ENCODE peak calls at places on chromosome 19, in six cellular contexts. H is IMR-90, W is mesenchymal stem cell, I is trophoblast cell, L is neuronal stem cell, R is H1. T is an unnamed sample.

GRCh38 chr19:47110521-47111080 is 3.0 kb downstream of the ZC3H4 start:
- DNase-seq in L (no peak), R (no peak), W (no peak), I (no peak), H (no peak), T (no peak)

GRCh38 chr19:33678796-33679195 is 57.0 kb downstream of the CHST8 start:
- DNase-seq in I (no peak), W (no peak), H (no peak), R (no peak), L (no peak), T (no peak)

GRCh38 chr19:17803264-17803896 is 8.4 kb downstream of the B3GNT3 start:
- DNase-seq in I (no peak), R (no peak), L (no peak), H (no peak), W (no peak), T (no peak)

GRCh38 chr19:4197228-4197624 is 14.7 kb downstream of the ANKRD24 start:
- DNase-seq in H (no peak), R (no peak), W (no peak), I (no peak), L (no peak), T (no peak)

GRCh38 chr19:39128511-39129079 is 3.0 kb downstream of the PAK4 start:
- DNase-seq in L (no peak), I (peak; percentile 72), W (no peak), H (no peak), R (no peak), T (no peak)

GRCh38 chr19:38653028-38653571 is 5.7 kb downstream of the ACTN4 start:
- DNase-seq in L (no peak), H (peak; percentile 51), W (peak; percentile 78), I (no peak), R (no peak), T (no peak)

GRCh38 chr19:55694241-55694655 is 19.2 kb downstream of the EPN1 start:
- DNase-seq in W (no peak), R (no peak), I (no peak), H (no peak), L (no peak), T (no peak)

GRCh38 chr19:33557720-33558119 is 36.1 kb upstream of the PEPD start:
- DNase-seq in L (no peak), W (no peak), R (no peak), H (no peak), I (no peak), T (no peak)

GRCh38 chr19:42389899-42390298 is at the start of gene CNFN:
- DNase-seq in R (no peak), I (no peak), W (no peak), H (no peak), L (no peak), T (no peak)

GRCh38 chr19:32197896-32198882 is 147.2 kb upstream of the ZNF507 start:
- DNase-seq in L (no peak), H (no peak), R (no peak), W (no peak), I (no peak), T (no peak)

GRCh38 chr19:932647-933552 is 7.1 kb downstream of the ARID3A start:
- DNase-seq in I (peak; percentile 99), W (peak; percentile 95), H (peak; percentile 94), L (no peak), R (no peak), T (peak; percentile 76)

GRCh38 chr19:1017115-1017905 is 3.6 kb downstream of the TMEM259 start:
- DNase-seq in H (no peak), L (no peak), I (no peak), W (no peak), R (no peak), T (no peak)

GRCh38 chr19:21612403-21612872 is 107.0 kb downstream of the ZNF429 start:
- DNase-seq in W (no peak), I (no peak), L (no peak), R (no peak), H (no peak), T (no peak)

DNA sequence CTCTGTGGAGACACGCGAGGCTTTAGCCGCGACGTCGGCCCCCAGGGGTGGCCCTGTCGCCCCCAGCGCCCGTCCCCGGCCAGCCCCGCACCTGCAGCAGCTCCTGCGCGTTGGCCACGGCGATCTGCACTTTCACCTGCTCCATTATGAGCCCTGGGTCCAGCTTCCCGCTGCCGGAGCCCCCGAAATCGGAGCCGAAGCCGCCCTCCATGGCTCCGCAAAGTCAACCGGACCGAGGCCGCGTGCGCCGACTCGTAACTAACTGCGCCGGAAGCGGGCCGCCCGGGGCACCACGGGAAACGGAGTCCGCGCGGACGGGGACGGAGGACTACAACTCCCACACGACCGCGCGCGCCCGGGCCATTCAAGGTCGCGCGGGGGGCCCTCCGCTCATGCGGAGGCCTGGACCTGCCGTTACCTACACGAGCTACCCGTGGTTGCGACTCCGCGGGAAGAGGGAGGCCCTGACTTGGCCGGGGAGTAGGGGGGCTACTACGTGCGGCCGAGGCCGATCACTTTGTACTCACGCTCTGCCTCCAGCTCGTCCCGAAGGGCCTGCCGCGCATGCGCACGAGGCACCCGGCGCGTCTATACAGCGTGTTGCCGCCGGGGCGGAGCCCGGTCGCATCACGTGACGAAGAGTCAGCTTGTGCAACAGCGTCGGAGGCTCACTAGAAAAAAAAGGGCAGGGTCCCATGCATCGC is at the start of gene TIMM13:
- DNase-seq in L (peak; percentile 98), I (peak; percentile 96), R (peak; percentile 95), W (peak; percentile 97), H (peak; percentile 95), T (peak; percentile 98)
- H2BK120ac ChIP-seq in L (no peak within 1 kb of the TSS), I (peak within 1 kb of the TSS; percentile 93), R (peak within 1 kb of the TSS; percentile 33), W (peak within 1 kb of the TSS; percentile 99), H (peak within 1 kb of the TSS; percentile 96), T (peak within 1 kb of the TSS; percentile 83)

GRCh38 chr19:53192771-53193533 is at the start of gene ZNF665:
- DNase-seq in L (peak; percentile 56), W (peak; percentile 81), I (peak; percentile 81), R (no peak), H (peak; percentile 82), T (peak; percentile 92)
- H3K23ac ChIP-seq in L (peak within 1 kb of the TSS; percentile 20), W (no peak within 1 kb of the TSS), I (no peak within 1 kb of the TSS), R (no peak within 1 kb of the TSS), H (peak within 1 kb of the TSS; percentile 24), T (no peak within 1 kb of the TSS)

DNA sequence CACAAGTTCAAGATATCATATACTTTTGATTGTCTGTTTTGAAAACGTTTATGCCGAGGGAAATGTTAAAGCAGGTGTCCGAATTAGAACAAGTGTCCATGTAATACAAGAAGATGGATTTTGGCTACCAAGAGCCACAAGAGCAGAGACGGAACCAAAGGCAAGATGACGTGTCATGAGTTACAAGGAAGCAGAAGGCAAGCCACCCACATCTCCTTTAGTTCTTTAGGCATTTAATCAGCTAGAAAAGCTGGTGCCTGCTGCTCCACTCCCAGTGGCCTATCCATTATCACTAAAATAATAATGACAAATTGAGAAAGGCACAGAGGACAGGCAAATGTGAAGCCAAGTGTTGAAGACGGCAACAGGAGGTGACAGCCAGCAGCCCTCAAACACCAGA is 570.2 kb downstream of the UQCRFS1 start:
- DNase-seq in R (no peak), W (no peak), I (no peak), H (no peak), L (no peak), T (no peak)
- H4K91ac ChIP-seq in R (no peak overlapping the region), W (no peak overlapping the region), I (no peak overlapping the region), H (no peak overlapping the region), L (no peak overlapping the region), T (no peak overlapping the region)

DNA sequence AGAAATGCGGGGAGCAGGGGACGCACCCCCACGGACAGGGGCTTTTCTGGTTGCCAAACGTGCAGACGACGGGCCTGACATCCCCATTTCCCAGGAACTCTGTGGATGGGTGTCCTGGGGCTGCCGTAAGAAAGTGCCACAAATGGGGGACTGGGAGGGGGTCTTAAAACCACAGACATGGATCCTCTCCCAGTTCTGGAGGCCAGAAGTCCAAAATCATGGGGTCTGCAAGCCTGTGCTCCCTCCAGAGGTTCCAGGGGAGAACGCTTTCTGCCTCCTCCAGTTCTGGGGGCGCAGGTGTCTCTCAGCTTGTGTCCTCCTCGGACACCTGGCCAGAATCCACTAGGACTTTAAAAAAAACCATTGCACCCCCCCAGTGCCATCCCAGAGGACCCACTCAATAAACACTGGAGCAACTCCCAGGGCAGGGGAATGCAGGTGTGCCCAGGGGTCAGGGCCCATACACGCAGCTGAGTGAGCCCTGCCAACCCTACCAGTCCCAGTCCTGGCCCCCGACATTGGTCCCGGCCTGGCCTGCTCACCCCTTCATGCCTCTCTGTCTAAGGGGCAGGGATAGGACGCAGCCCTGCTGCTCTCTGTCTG is 103.9 kb downstream of the GADD45B start:
- DNase-seq in H (no peak), W (no peak), L (no peak), R (no peak), I (no peak), T (no peak)
- H2BK120ac ChIP-seq in H (peak overlapping the region; percentile 89), W (peak overlapping the region; percentile 81), L (no peak overlapping the region), R (no peak overlapping the region), I (peak overlapping the region; percentile 99), T (no peak overlapping the region)

DNA sequence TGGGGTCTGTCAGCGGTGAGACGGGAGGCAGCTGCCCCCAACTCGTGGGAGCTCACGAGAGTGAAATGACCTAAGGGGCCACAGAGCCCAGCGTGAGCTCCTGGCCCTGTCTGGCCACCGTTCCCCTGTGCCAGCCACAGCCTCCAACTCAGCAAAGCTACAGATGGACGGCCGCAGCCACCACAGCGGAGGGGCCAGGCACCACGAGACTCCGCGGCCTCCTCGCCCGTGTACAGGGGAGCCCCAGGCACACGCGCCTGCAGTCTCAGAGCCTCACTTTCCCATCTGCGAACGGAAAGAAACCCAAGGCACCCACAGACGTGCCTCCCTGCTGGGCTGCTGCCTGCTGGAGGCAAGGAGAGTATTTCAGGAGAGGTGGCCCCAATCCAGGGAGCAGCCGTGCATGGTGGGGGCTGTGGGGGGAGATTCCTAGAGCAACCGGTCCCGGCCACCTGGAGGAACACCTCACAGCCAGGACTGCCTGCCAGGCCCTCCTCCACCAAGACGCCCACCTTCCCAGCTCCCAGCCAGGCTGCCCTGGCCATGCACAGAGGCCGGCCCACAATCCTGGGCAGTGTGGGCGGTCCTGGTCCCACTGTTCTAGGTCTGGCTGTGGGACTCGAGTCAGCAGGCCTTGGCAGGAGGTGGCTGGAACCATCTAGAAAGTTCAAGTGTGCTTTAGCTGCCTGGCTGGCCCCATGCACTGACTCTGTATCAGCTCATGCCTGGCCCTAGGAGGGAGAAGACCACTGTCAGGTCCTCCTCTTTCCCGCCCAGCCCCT is 1.9 kb downstream of the MKNK2 start:
- DNase-seq in W (peak; percentile 45), L (no peak), H (no peak), I (no peak), R (no peak), T (peak; percentile 26)
- H3K23ac ChIP-seq in W (no peak overlapping the region), L (peak overlapping the region; percentile 91), H (peak overlapping the region; percentile 63), I (no peak overlapping the region), R (no peak overlapping the region), T (no peak overlapping the region)

DNA sequence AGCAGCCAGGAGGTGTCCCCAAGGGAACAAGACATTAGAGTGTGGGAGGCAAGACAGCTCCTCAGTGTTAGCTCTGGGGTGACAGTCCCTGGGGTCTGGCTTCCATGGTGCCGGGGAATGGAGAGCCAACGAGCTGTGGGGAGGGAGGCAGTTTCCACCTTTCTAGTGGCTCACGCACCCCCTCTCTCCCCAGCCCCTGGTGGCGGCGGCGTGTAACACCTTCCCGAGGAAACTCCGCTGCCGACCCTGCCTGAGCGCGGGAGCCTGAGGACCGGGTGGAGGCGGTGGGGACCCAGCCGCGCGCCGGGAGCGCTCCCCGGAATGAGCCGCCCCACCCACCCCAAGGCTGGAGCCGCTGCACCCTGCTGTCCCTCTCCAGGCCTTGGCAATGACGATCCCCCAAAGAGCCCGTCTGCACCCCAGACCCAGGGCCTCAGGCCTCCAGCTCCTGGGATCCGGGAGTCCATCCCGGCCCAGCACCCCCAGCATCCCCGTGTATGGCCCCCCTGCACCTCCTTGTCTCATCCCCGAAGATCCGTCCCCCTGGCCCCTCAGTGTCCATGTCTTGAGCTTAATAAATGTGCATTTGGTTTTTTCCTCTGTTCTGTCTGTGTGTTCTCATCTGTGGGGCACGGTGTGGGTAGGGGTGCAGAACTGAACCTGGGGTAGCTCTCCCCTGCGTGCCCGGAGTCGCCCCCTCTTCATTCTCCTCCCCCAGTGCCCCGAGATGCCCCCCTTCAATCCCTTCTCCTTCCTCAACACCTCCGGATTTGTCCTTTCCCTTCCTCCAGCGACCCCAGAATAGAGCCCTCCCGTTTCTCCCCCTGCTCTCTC is 617 bp upstream of the FXYD5 start:
- DNase-seq in L (no peak), R (no peak), H (no peak), I (no peak), W (peak; percentile 64), T (peak; percentile 71)
- H4K91ac ChIP-seq in L (no peak overlapping the region), R (peak overlapping the region; percentile 92), H (peak overlapping the region; percentile 23), I (peak overlapping the region; percentile 92), W (peak overlapping the region; percentile 37), T (no peak overlapping the region)

T was measured in H9.